ENCODE peak calls at places on chromosomes 13 and 19, in seven cellular contexts. N is hepatocyte; R is Peyer's patch; F is naive thymus-derived CD4-positive, alpha-beta T cell; S is IMR-90; M is heart left ventricle; L is OCI-LY7. P is an unnamed sample.

GRCh38 chr13:34155931-34156607 is 338.1 kb downstream of the RFC3 start:
- DNase-seq in S (peak; percentile 39), M (no peak), F (no peak), N (peak; percentile 68), L (no peak), R (no peak), P (no peak)

GRCh38 chr19:768424-768823 is 17.5 kb downstream of the MISP start:
- DNase-seq in M (no peak), F (no peak), N (peak; percentile 79), L (no peak), S (peak; percentile 83), R (no peak), P (no peak)

GRCh38 chr13:46743191-46743590 is 53.8 kb downstream of the ESD start:
- DNase-seq in N (no peak), F (no peak), R (no peak), S (peak; percentile 31), L (no peak), M (no peak), P (no peak)

GRCh38 chr19:7067716-7068115 is 1.8 kb upstream of the ZNF557 start:
- DNase-seq in N (no peak), R (no peak), L (no peak), F (no peak), M (no peak), S (peak; percentile 49), P (no peak)

GRCh38 chr13:75770164-75771145 is 134.3 kb downstream of the LMO7 start:
- DNase-seq in S (peak; percentile 65), N (no peak), R (no peak), F (no peak), M (no peak), L (no peak), P (no peak)

GRCh38 chr19:12705654-12706331 is 9.4 kb upstream of the FBXW9 start:
- DNase-seq in N (no peak), S (no peak), M (no peak), F (no peak), R (no peak), L (no peak), P (no peak)

GRCh38 chr19:16206046-16206605 is 8.4 kb downstream of the AP1M1 start:
- DNase-seq in S (no peak), F (no peak), L (no peak), R (no peak), M (no peak), N (no peak), P (no peak)

GRCh38 chr13:72839831-72840426 is 58.0 kb downstream of the PIBF1 start:
- DNase-seq in S (peak; percentile 42), L (peak; percentile 39), N (peak; percentile 66), M (no peak), R (peak; percentile 74), F (no peak), P (no peak)

GRCh38 chr13:51192348-51192747 is 29.9 kb upstream of the FAM124A start:
- DNase-seq in M (no peak), R (no peak), F (no peak), N (no peak), L (no peak), S (no peak), P (no peak)

GRCh38 chr19:16678498-16678897 is 17.6 kb downstream of the TMEM38A start:
- DNase-seq in N (no peak), M (no peak), R (no peak), S (no peak), F (no peak), L (no peak), P (no peak)

GRCh38 chr19:10797541-10798256 is 38.3 kb downstream of the TMED1 start:
- DNase-seq in N (no peak), L (no peak), M (no peak), R (no peak), S (no peak), F (peak; percentile 79), P (no peak)

GRCh38 chr13:36476661-36477060 is 44.4 kb downstream of the CCNA1 start:
- DNase-seq in F (no peak), M (no peak), S (no peak), R (no peak), N (no peak), L (no peak), P (no peak)

GRCh38 chr19:2048959-2049740 is 1.9 kb downstream of the MKNK2 start:
- DNase-seq in L (peak; percentile 32), F (no peak), N (peak; percentile 31), R (peak; percentile 55), S (no peak), M (no peak), P (peak; percentile 75)

GRCh38 chr13:110402301-110403069 is 95.4 kb downstream of the COL4A2 start:
- DNase-seq in N (no peak), S (no peak), F (no peak), L (no peak), M (no peak), R (no peak), P (no peak)

GRCh38 chr19:19741184-19741583 is 8.3 kb upstream of the ZNF14 start:
- DNase-seq in M (no peak), S (no peak), L (peak; percentile 42), N (no peak), R (no peak), F (no peak), P (no peak)

GRCh38 chr19:3873151-3873550 is 4.3 kb upstream of the ZFR2 start:
- DNase-seq in N (no peak), R (no peak), L (no peak), S (no peak), F (no peak), M (no peak), P (no peak)

GRCh38 chr13:114107686-114108081 is 24.7 kb downstream of the RASA3 start:
- DNase-seq in M (no peak), N (no peak), R (peak; percentile 31), S (peak; percentile 91), L (no peak), F (no peak), P (peak; percentile 64)

GRCh38 chr19:33802801-33803200 is 6.1 kb downstream of the KCTD15 start:
- DNase-seq in N (no peak), S (no peak), L (no peak), R (no peak), M (no peak), F (no peak), P (no peak)

GRCh38 chr19:33802001-33802400 is 5.3 kb downstream of the KCTD15 start:
- DNase-seq in L (no peak), R (no peak), F (no peak), S (no peak), N (no peak), M (no peak), P (no peak)

GRCh38 chr19:33804021-33804799 is 7.5 kb downstream of the KCTD15 start:
- DNase-seq in R (peak; percentile 89), L (no peak), N (peak; percentile 87), M (peak; percentile 74), S (peak; percentile 83), F (no peak), P (peak; percentile 90)

GRCh38 chr19:33805313-33805712 is 8.6 kb downstream of the KCTD15 start:
- DNase-seq in F (no peak), S (no peak), R (no peak), L (no peak), N (no peak), M (no peak), P (no peak)

DNA sequence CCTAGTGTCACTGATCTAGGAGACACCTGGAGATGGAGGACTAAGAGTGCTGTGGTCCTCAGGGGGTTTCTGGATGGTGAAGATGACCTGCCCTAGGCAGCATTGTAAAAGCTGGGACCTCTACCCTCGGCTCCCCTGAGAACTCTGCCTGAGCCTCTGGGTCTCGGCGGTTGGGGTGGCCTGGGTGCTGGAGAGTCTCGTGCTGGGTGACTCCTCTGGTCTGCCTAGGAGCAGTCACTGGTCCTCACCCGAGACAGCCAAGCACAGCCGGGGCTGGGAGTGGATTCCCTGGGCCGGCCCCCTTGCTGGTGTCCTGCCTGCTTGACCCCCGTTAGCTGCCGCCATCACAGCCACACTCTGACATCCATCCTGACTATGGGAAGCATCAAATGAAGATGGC is 6.7 kb downstream of the KCTD15 start:
- DNase-seq in M (no peak), R (no peak), F (no peak), L (no peak), N (no peak), S (no peak), P (no peak)
- H3K4me1 ChIP-seq in M (peaks cover 10% of the 10 kb centered on the region), R (no peaks in the 10 kb centered on the region), F (no peaks in the 10 kb centered on the region), L (no peaks in the 10 kb centered on the region), N (no peaks in the 10 kb centered on the region), S (no peaks in the 10 kb centered on the region), P (no peaks in the 10 kb centered on the region)

DNA sequence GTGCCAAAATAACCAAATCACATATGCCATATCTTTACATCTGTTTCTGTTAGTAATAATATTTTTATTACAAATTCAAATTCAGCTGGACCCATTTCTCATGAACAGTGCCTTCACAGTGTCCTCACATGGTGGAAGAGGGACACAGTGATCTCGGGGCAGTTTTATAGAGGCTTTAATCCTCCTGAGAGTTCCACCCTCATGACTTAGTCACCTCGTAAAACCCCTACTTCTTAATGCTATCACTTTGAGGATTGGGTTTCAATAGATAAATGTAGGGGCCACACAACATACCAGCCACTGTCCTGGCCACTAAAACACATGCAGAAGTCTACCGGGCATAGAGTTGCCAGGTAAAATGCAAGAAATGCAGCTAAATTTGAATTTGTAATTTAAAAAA is 201.5 kb downstream of the MYO16 start:
- DNase-seq in L (no peak), S (no peak), R (no peak), F (no peak), N (no peak), M (no peak), P (no peak)
- H3K9me3 ChIP-seq in L (no peaks in the 10 kb centered on the region), S (no peaks in the 10 kb centered on the region), R (no peaks in the 10 kb centered on the region), F (peaks cover 7% of the 10 kb centered on the region), N (no peaks in the 10 kb centered on the region), M (peaks cover 11% of the 10 kb centered on the region), P (peaks cover 2% of the 10 kb centered on the region)

DNA sequence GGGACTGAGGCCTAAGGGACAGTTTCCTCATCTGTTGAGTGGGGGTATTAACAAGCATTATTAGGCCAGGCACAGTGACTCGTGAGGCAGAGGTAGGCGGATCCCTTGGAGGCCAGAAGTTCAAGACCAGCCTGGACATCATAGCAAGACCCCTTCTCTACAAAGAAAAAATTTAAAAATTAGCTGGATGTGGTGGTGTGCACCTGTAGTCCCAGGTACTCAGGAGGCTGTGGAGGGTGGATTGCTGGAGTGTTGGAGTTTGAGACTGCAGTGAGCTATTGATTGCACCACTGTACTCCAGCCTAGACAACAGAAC is 11.3 kb upstream of the FOSB start:
- DNase-seq in N (no peak), M (no peak), S (no peak), L (no peak), R (no peak), F (no peak), P (no peak)
- H3K4me1 ChIP-seq in N (peaks cover 20% of the 10 kb centered on the region), M (peaks cover 33% of the 10 kb centered on the region), S (peaks cover 10% of the 10 kb centered on the region), L (peaks cover 62% of the 10 kb centered on the region), R (peaks cover 9% of the 10 kb centered on the region), F (peaks cover 24% of the 10 kb centered on the region), P (no peaks in the 10 kb centered on the region)

GRCh38 chr19:23512151-23512925 is 117.1 kb upstream of the ZNF91 start:
- DNase-seq in N (no peak), L (no peak), S (no peak), R (no peak), M (no peak), F (no peak), P (no peak)

GRCh38 chr19:23505738-23506137 is 110.5 kb upstream of the ZNF91 start:
- DNase-seq in N (no peak), R (no peak), S (no peak), F (no peak), M (no peak), L (no peak), P (no peak)

GRCh38 chr19:23515551-23515950 is 120.3 kb upstream of the ZNF91 start:
- DNase-seq in F (no peak), R (no peak), S (no peak), M (no peak), L (no peak), N (no peak), P (no peak)

GRCh38 chr19:23507441-23507840 is 112.2 kb upstream of the ZNF91 start:
- DNase-seq in M (no peak), S (no peak), N (no peak), F (no peak), L (no peak), R (no peak), P (no peak)

GRCh38 chr19:23509686-23510450 is 114.6 kb upstream of the ZNF91 start:
- DNase-seq in R (no peak), M (no peak), N (no peak), L (no peak), F (no peak), S (no peak), P (no peak)
- H3K9me3 ChIP-seq in R (no peaks in the 10 kb centered on the region), M (no peaks in the 10 kb centered on the region), N (no peaks in the 10 kb centered on the region), L (no peaks in the 10 kb centered on the region), F (no peaks in the 10 kb centered on the region), S (peaks cover 17% of the 10 kb centered on the region), P (no peaks in the 10 kb centered on the region)

P was measured in aorta.